ENCODE peak calls at places on chromosomes 5 and 9, in seven cellular contexts. W, C, K, Y, Z, T and F are unnamed samples.

GRCh38 chr5:79821-80220 is 12.1 kb upstream of the PLEKHG4B start:
- DNase-seq in W (no peak), C (no peak), K (no peak), Y (no peak), Z (no peak), T (no peak), F (no peak)

GRCh38 chr9:108386859-108387384 is 468.9 kb downstream of the ACTL7B start:
- DNase-seq in W (no peak), C (no peak), K (no peak), Y (no peak), Z (no peak), T (no peak), F (peak)

GRCh38 chr9:94824401-94824800 is 97.9 kb downstream of the AOPEP start:
- DNase-seq in W (no peak), C (no peak), K (no peak), Y (no peak), Z (no peak), T (no peak), F (no peak)

GRCh38 chr5:123949807-123950206 is 437.8 kb downstream of the CSNK1G3 start:
- DNase-seq in W (no peak), C (no peak), K (no peak), Y (no peak), Z (no peak), T (no peak), F (no peak)

GRCh38 chr5:4373051-4373450 is 767.1 kb upstream of the ADAMTS16 start:
- DNase-seq in W (no peak), C (no peak), K (no peak), Y (no peak), Z (no peak), T (no peak), F (no peak)

GRCh38 chr5:32852535-32852934 is 141.4 kb downstream of the NPR3 start:
- DNase-seq in W (no peak), C (no peak), K (peak), Y (no peak), Z (no peak), T (no peak), F (peak)

GRCh38 chr5:10507575-10508024 is 56.3 kb upstream of the ANKRD33B start:
- DNase-seq in W (no peak), C (peak), K (no peak), Y (no peak), Z (no peak), T (no peak), F (peak)

GRCh38 chr5:53200309-53200708 is 90.8 kb upstream of the MOCS2 start:
- DNase-seq in W (no peak), C (no peak), K (no peak), Y (no peak), Z (no peak), T (no peak), F (no peak)

GRCh38 chr9:126521976-126522590 is 91.6 kb upstream of the LMX1B start:
- DNase-seq in W (no peak), C (no peak), K (no peak), Y (no peak), Z (no peak), T (no peak), F (no peak)

GRCh38 chr5:2748180-2748840 is 3.2 kb downstream of the IRX2 start:
- DNase-seq in W (no peak), C (no peak), K (no peak), Y (no peak), Z (no peak), T (no peak), F (no peak)

GRCh38 chr5:54013556-54014157 is 296.7 kb downstream of the ARL15 start:
- DNase-seq in W (no peak), C (no peak), K (no peak), Y (no peak), Z (no peak), T (no peak), F (peak)

GRCh38 chr9:114549677-114550330 is 37.8 kb upstream of the ATP6V1G1 start:
- DNase-seq in W (no peak), C (no peak), K (no peak), Y (no peak), Z (no peak), T (no peak), F (no peak)

GRCh38 chr5:146645382-146645781 is 129.4 kb upstream of the GPR151 start:
- DNase-seq in W (no peak), C (no peak), K (no peak), Y (no peak), Z (no peak), T (no peak), F (no peak)

GRCh38 chr9:111852291-111852690 is 44.3 kb upstream of the UGCG start:
- DNase-seq in W (no peak), C (no peak), K (no peak), Y (no peak), Z (no peak), T (no peak), F (no peak)

GRCh38 chr5:9157020-9157419 is 388.9 kb downstream of the SEMA5A start:
- DNase-seq in W (no peak), C (no peak), K (no peak), Y (no peak), Z (no peak), T (no peak), F (no peak)

GRCh38 chr9:36548454-36548853 is 24.2 kb upstream of the MELK start:
- DNase-seq in W (no peak), C (no peak), K (no peak), Y (no peak), Z (no peak), T (no peak), F (no peak)

GRCh38 chr5:174827521-174827920 is 103.1 kb downstream of the MSX2 start:
- DNase-seq in W (no peak), C (no peak), K (no peak), Y (no peak), Z (no peak), T (no peak), F (peak)